ENCODE peak calls at places on chromosomes 11 and 22, in nine cellular contexts. One of them, this sample, is unnamed.

GRCh38 chr11:64916040-64916847 is 765 bp downstream of the ATG2A start:
- DNase-seq in iris pigment epithelial cell: peak; percentile 50
- DNase-seq in lung: peak; percentile 60
- DNase-seq in heart left ventricle: peak; percentile 69
- DNase-seq in brain microvascular endothelial cell: no peak
- DNase-seq in Right ventricle myocardium superior: no peak
- DNase-seq in stimulated activated CD4-positive, alpha-beta T cell treated with anti-CD3 and anti-CD28 coated beads, Interleukin-15, amount 100 ng/mL, for 24 hours: peak; percentile 27
- DNase-seq in aorta: peak; percentile 71
- DNase-seq in WTC11: no peak
- DNase-seq in this sample: peak; percentile 89

GRCh38 chr11:4626207-4627105 is 10.8 kb upstream of the OR51D1 start:
- DNase-seq in iris pigment epithelial cell: peak; percentile 77
- DNase-seq in lung: peak; percentile 46
- DNase-seq in heart left ventricle: no peak
- DNase-seq in brain microvascular endothelial cell: peak; percentile 81
- DNase-seq in Right ventricle myocardium superior: no peak
- DNase-seq in stimulated activated CD4-positive, alpha-beta T cell treated with anti-CD3 and anti-CD28 coated beads, Interleukin-15, amount 100 ng/mL, for 24 hours: peak; percentile 67
- DNase-seq in aorta: no peak
- DNase-seq in WTC11: peak; percentile 82
- DNase-seq in this sample: no peak

GRCh38 chr11:43197357-43197756 is 114.4 kb upstream of the API5 start:
- DNase-seq in iris pigment epithelial cell: no peak
- DNase-seq in lung: no peak
- DNase-seq in heart left ventricle: no peak
- DNase-seq in brain microvascular endothelial cell: no peak
- DNase-seq in Right ventricle myocardium superior: no peak
- DNase-seq in stimulated activated CD4-positive, alpha-beta T cell treated with anti-CD3 and anti-CD28 coated beads, Interleukin-15, amount 100 ng/mL, for 24 hours: no peak
- DNase-seq in aorta: no peak
- DNase-seq in WTC11: no peak
- DNase-seq in this sample: no peak

GRCh38 chr11:109132539-109132938 is 289.5 kb upstream of the C11orf87 start:
- DNase-seq in iris pigment epithelial cell: no peak
- DNase-seq in lung: no peak
- DNase-seq in heart left ventricle: no peak
- DNase-seq in brain microvascular endothelial cell: no peak
- DNase-seq in Right ventricle myocardium superior: no peak
- DNase-seq in stimulated activated CD4-positive, alpha-beta T cell treated with anti-CD3 and anti-CD28 coated beads, Interleukin-15, amount 100 ng/mL, for 24 hours: no peak
- DNase-seq in aorta: no peak
- DNase-seq in WTC11: no peak
- DNase-seq in this sample: no peak

GRCh38 chr11:43360361-43361032 is 1.8 kb downstream of the TTC17 start:
- DNase-seq in iris pigment epithelial cell: peak; percentile 48
- DNase-seq in lung: no peak
- DNase-seq in heart left ventricle: no peak
- DNase-seq in brain microvascular endothelial cell: no peak
- DNase-seq in Right ventricle myocardium superior: no peak
- DNase-seq in stimulated activated CD4-positive, alpha-beta T cell treated with anti-CD3 and anti-CD28 coated beads, Interleukin-15, amount 100 ng/mL, for 24 hours: no peak
- DNase-seq in aorta: no peak
- DNase-seq in WTC11: no peak
- DNase-seq in this sample: no peak

GRCh38 chr22:40757071-40757470 is 62.1 kb downstream of the SLC25A17 start:
- DNase-seq in iris pigment epithelial cell: peak; percentile 74
- DNase-seq in lung: no peak
- DNase-seq in heart left ventricle: no peak
- DNase-seq in brain microvascular endothelial cell: peak; percentile 28
- DNase-seq in Right ventricle myocardium superior: no peak
- DNase-seq in stimulated activated CD4-positive, alpha-beta T cell treated with anti-CD3 and anti-CD28 coated beads, Interleukin-15, amount 100 ng/mL, for 24 hours: no peak
- DNase-seq in aorta: no peak
- DNase-seq in WTC11: no peak
- DNase-seq in this sample: no peak

GRCh38 chr11:112958670-112959069 is 2.5 kb upstream of the NCAM1 start:
- DNase-seq in iris pigment epithelial cell: peak; percentile 66
- DNase-seq in lung: no peak
- DNase-seq in heart left ventricle: no peak
- DNase-seq in brain microvascular endothelial cell: no peak
- DNase-seq in Right ventricle myocardium superior: no peak
- DNase-seq in stimulated activated CD4-positive, alpha-beta T cell treated with anti-CD3 and anti-CD28 coated beads, Interleukin-15, amount 100 ng/mL, for 24 hours: no peak
- DNase-seq in aorta: no peak
- DNase-seq in WTC11: no peak
- DNase-seq in this sample: no peak

GRCh38 chr11:19673924-19674390 is 38.7 kb upstream of the NAV2 start:
- DNase-seq in iris pigment epithelial cell: no peak
- DNase-seq in lung: peak; percentile 76
- DNase-seq in heart left ventricle: peak; percentile 78
- DNase-seq in brain microvascular endothelial cell: no peak
- DNase-seq in Right ventricle myocardium superior: peak; percentile 92
- DNase-seq in stimulated activated CD4-positive, alpha-beta T cell treated with anti-CD3 and anti-CD28 coated beads, Interleukin-15, amount 100 ng/mL, for 24 hours: no peak
- DNase-seq in aorta: peak; percentile 89
- DNase-seq in WTC11: no peak
- DNase-seq in this sample: no peak

GRCh38 chr11:132972565-132972964 is 559.7 kb downstream of the OPCML start:
- DNase-seq in iris pigment epithelial cell: no peak
- DNase-seq in lung: no peak
- DNase-seq in heart left ventricle: no peak
- DNase-seq in brain microvascular endothelial cell: no peak
- DNase-seq in Right ventricle myocardium superior: no peak
- DNase-seq in stimulated activated CD4-positive, alpha-beta T cell treated with anti-CD3 and anti-CD28 coated beads, Interleukin-15, amount 100 ng/mL, for 24 hours: no peak
- DNase-seq in aorta: no peak
- DNase-seq in WTC11: no peak
- DNase-seq in this sample: no peak

GRCh38 chr11:12111482-12112149 is 1.2 kb downstream of the MICAL2 start:
- DNase-seq in iris pigment epithelial cell: no peak
- DNase-seq in lung: no peak
- DNase-seq in heart left ventricle: no peak
- DNase-seq in brain microvascular endothelial cell: no peak
- DNase-seq in Right ventricle myocardium superior: no peak
- DNase-seq in stimulated activated CD4-positive, alpha-beta T cell treated with anti-CD3 and anti-CD28 coated beads, Interleukin-15, amount 100 ng/mL, for 24 hours: no peak
- DNase-seq in aorta: peak; percentile 65
- DNase-seq in WTC11: no peak
- DNase-seq in this sample: no peak

GRCh38 chr11:123590296-123590912 is 64.0 kb downstream of the SCN3B start:
- DNase-seq in iris pigment epithelial cell: peak; percentile 23
- DNase-seq in lung: no peak
- DNase-seq in heart left ventricle: no peak
- DNase-seq in brain microvascular endothelial cell: peak; percentile 20
- DNase-seq in Right ventricle myocardium superior: no peak
- DNase-seq in stimulated activated CD4-positive, alpha-beta T cell treated with anti-CD3 and anti-CD28 coated beads, Interleukin-15, amount 100 ng/mL, for 24 hours: no peak
- DNase-seq in aorta: no peak
- DNase-seq in WTC11: no peak
- DNase-seq in this sample: no peak

GRCh38 chr11:1235615-1236315 is 12.9 kb downstream of the MUC5B start:
- DNase-seq in iris pigment epithelial cell: no peak
- DNase-seq in lung: no peak
- DNase-seq in heart left ventricle: peak; percentile 43
- DNase-seq in brain microvascular endothelial cell: no peak
- DNase-seq in Right ventricle myocardium superior: peak; percentile 23
- DNase-seq in stimulated activated CD4-positive, alpha-beta T cell treated with anti-CD3 and anti-CD28 coated beads, Interleukin-15, amount 100 ng/mL, for 24 hours: no peak
- DNase-seq in aorta: no peak
- DNase-seq in WTC11: no peak
- DNase-seq in this sample: peak; percentile 70

GRCh38 chr22:29641052-29641780 is 37.8 kb downstream of the NF2 start:
- DNase-seq in iris pigment epithelial cell: peak; percentile 50
- DNase-seq in lung: no peak
- DNase-seq in heart left ventricle: no peak
- DNase-seq in brain microvascular endothelial cell: no peak
- DNase-seq in Right ventricle myocardium superior: no peak
- DNase-seq in stimulated activated CD4-positive, alpha-beta T cell treated with anti-CD3 and anti-CD28 coated beads, Interleukin-15, amount 100 ng/mL, for 24 hours: no peak
- DNase-seq in aorta: no peak
- DNase-seq in WTC11: no peak
- DNase-seq in this sample: no peak

GRCh38 chr11:128796275-128796674 is 70.8 kb downstream of the KCNJ1 start:
- DNase-seq in iris pigment epithelial cell: peak; percentile 79
- DNase-seq in lung: no peak
- DNase-seq in heart left ventricle: no peak
- DNase-seq in brain microvascular endothelial cell: peak; percentile 69
- DNase-seq in Right ventricle myocardium superior: no peak
- DNase-seq in stimulated activated CD4-positive, alpha-beta T cell treated with anti-CD3 and anti-CD28 coated beads, Interleukin-15, amount 100 ng/mL, for 24 hours: no peak
- DNase-seq in aorta: no peak
- DNase-seq in WTC11: no peak
- DNase-seq in this sample: no peak

GRCh38 chr11:62687508-62688396 is 1.6 kb downstream of the LRRN4CL start:
- DNase-seq in iris pigment epithelial cell: no peak
- DNase-seq in lung: no peak
- DNase-seq in heart left ventricle: peak; percentile 67
- DNase-seq in brain microvascular endothelial cell: no peak
- DNase-seq in Right ventricle myocardium superior: peak; percentile 51
- DNase-seq in stimulated activated CD4-positive, alpha-beta T cell treated with anti-CD3 and anti-CD28 coated beads, Interleukin-15, amount 100 ng/mL, for 24 hours: no peak
- DNase-seq in aorta: no peak
- DNase-seq in WTC11: peak; percentile 41
- DNase-seq in this sample: no peak

GRCh38 chr11:80280737-80281136 is 839.9 kb upstream of the TENM4 start:
- DNase-seq in iris pigment epithelial cell: no peak
- DNase-seq in lung: no peak
- DNase-seq in heart left ventricle: no peak
- DNase-seq in brain microvascular endothelial cell: no peak
- DNase-seq in Right ventricle myocardium superior: peak; percentile 33
- DNase-seq in stimulated activated CD4-positive, alpha-beta T cell treated with anti-CD3 and anti-CD28 coated beads, Interleukin-15, amount 100 ng/mL, for 24 hours: no peak
- DNase-seq in aorta: no peak
- DNase-seq in WTC11: no peak
- DNase-seq in this sample: no peak

GRCh38 chr11:1928891-1929541 is 9.5 kb downstream of the TNNT3 start:
- DNase-seq in iris pigment epithelial cell: no peak
- DNase-seq in lung: no peak
- DNase-seq in heart left ventricle: no peak
- DNase-seq in brain microvascular endothelial cell: no peak
- DNase-seq in Right ventricle myocardium superior: peak; percentile 33
- DNase-seq in stimulated activated CD4-positive, alpha-beta T cell treated with anti-CD3 and anti-CD28 coated beads, Interleukin-15, amount 100 ng/mL, for 24 hours: no peak
- DNase-seq in aorta: peak; percentile 47
- DNase-seq in WTC11: no peak
- DNase-seq in this sample: no peak

GRCh38 chr11:695606-696381 is at the start of gene TMEM80:
- DNase-seq in iris pigment epithelial cell: peak; percentile 96
- DNase-seq in lung: peak; percentile 99
- DNase-seq in heart left ventricle: peak; percentile 100
- DNase-seq in brain microvascular endothelial cell: peak; percentile 96
- DNase-seq in Right ventricle myocardium superior: peak; percentile 100
- DNase-seq in stimulated activated CD4-positive, alpha-beta T cell treated with anti-CD3 and anti-CD28 coated beads, Interleukin-15, amount 100 ng/mL, for 24 hours: peak; percentile 99
- DNase-seq in aorta: peak; percentile 100
- DNase-seq in WTC11: peak; percentile 100
- DNase-seq in this sample: peak; percentile 100

GRCh38 chr11:44885065-44885777 is 65.5 kb downstream of the TP53I11 start:
- DNase-seq in iris pigment epithelial cell: no peak
- DNase-seq in lung: no peak
- DNase-seq in heart left ventricle: no peak
- DNase-seq in brain microvascular endothelial cell: no peak
- DNase-seq in Right ventricle myocardium superior: no peak
- DNase-seq in stimulated activated CD4-positive, alpha-beta T cell treated with anti-CD3 and anti-CD28 coated beads, Interleukin-15, amount 100 ng/mL, for 24 hours: no peak
- DNase-seq in aorta: no peak
- DNase-seq in WTC11: no peak
- DNase-seq in this sample: no peak

GRCh38 chr22:26949193-26949592 is 291.8 kb downstream of the MIAT start:
- DNase-seq in iris pigment epithelial cell: peak; percentile 9
- DNase-seq in lung: no peak
- DNase-seq in heart left ventricle: no peak
- DNase-seq in brain microvascular endothelial cell: peak; percentile 1
- DNase-seq in Right ventricle myocardium superior: no peak
- DNase-seq in stimulated activated CD4-positive, alpha-beta T cell treated with anti-CD3 and anti-CD28 coated beads, Interleukin-15, amount 100 ng/mL, for 24 hours: no peak
- DNase-seq in aorta: no peak
- DNase-seq in WTC11: peak; percentile 57
- DNase-seq in this sample: no peak

GRCh38 chr11:86041975-86042378 is 26.9 kb downstream of the PICALM start:
- DNase-seq in iris pigment epithelial cell: peak; percentile 91
- DNase-seq in lung: peak; percentile 74
- DNase-seq in heart left ventricle: no peak
- DNase-seq in brain microvascular endothelial cell: peak; percentile 91
- DNase-seq in Right ventricle myocardium superior: no peak
- DNase-seq in stimulated activated CD4-positive, alpha-beta T cell treated with anti-CD3 and anti-CD28 coated beads, Interleukin-15, amount 100 ng/mL, for 24 hours: peak; percentile 57
- DNase-seq in aorta: no peak
- DNase-seq in WTC11: peak; percentile 63
- DNase-seq in this sample: no peak

GRCh38 chr11:68008381-68009337 is 1.5 kb upstream of the ALDH3B1 start:
- DNase-seq in iris pigment epithelial cell: no peak
- DNase-seq in lung: peak; percentile 69
- DNase-seq in heart left ventricle: peak; percentile 63
- DNase-seq in brain microvascular endothelial cell: no peak
- DNase-seq in Right ventricle myocardium superior: peak; percentile 64
- DNase-seq in stimulated activated CD4-positive, alpha-beta T cell treated with anti-CD3 and anti-CD28 coated beads, Interleukin-15, amount 100 ng/mL, for 24 hours: no peak
- DNase-seq in aorta: peak; percentile 65
- DNase-seq in WTC11: no peak
- DNase-seq in this sample: peak; percentile 89

GRCh38 chr22:39808087-39808486 is 85.5 kb downstream of the ENTHD1 start:
- DNase-seq in iris pigment epithelial cell: peak; percentile 12
- DNase-seq in lung: no peak
- DNase-seq in heart left ventricle: no peak
- DNase-seq in brain microvascular endothelial cell: no peak
- DNase-seq in Right ventricle myocardium superior: no peak
- DNase-seq in stimulated activated CD4-positive, alpha-beta T cell treated with anti-CD3 and anti-CD28 coated beads, Interleukin-15, amount 100 ng/mL, for 24 hours: peak; percentile 53
- DNase-seq in aorta: no peak
- DNase-seq in WTC11: peak; percentile 78
- DNase-seq in this sample: no peak

GRCh38 chr22:49936973-49937757 is 18.7 kb downstream of the CRELD2 start:
- DNase-seq in iris pigment epithelial cell: no peak
- DNase-seq in lung: no peak
- DNase-seq in heart left ventricle: no peak
- DNase-seq in brain microvascular endothelial cell: no peak
- DNase-seq in Right ventricle myocardium superior: peak; percentile 73
- DNase-seq in stimulated activated CD4-positive, alpha-beta T cell treated with anti-CD3 and anti-CD28 coated beads, Interleukin-15, amount 100 ng/mL, for 24 hours: no peak
- DNase-seq in aorta: no peak
- DNase-seq in WTC11: no peak
- DNase-seq in this sample: no peak

GRCh38 chr11:128852327-128853023 is 14.6 kb downstream of the KCNJ1 start:
- DNase-seq in iris pigment epithelial cell: no peak
- DNase-seq in lung: no peak
- DNase-seq in heart left ventricle: no peak
- DNase-seq in brain microvascular endothelial cell: no peak
- DNase-seq in Right ventricle myocardium superior: peak; percentile 50
- DNase-seq in stimulated activated CD4-positive, alpha-beta T cell treated with anti-CD3 and anti-CD28 coated beads, Interleukin-15, amount 100 ng/mL, for 24 hours: no peak
- DNase-seq in aorta: no peak
- DNase-seq in WTC11: no peak
- DNase-seq in this sample: no peak

GRCh38 chr11:92057849-92058442 is 166.7 kb upstream of the FAT3 start:
- DNase-seq in iris pigment epithelial cell: no peak
- DNase-seq in lung: no peak
- DNase-seq in heart left ventricle: no peak
- DNase-seq in brain microvascular endothelial cell: no peak
- DNase-seq in Right ventricle myocardium superior: no peak
- DNase-seq in stimulated activated CD4-positive, alpha-beta T cell treated with anti-CD3 and anti-CD28 coated beads, Interleukin-15, amount 100 ng/mL, for 24 hours: no peak
- DNase-seq in aorta: no peak
- DNase-seq in WTC11: no peak
- DNase-seq in this sample: no peak

GRCh38 chr11:44342616-44343015 is 32.7 kb upstream of the ALX4 start:
- DNase-seq in iris pigment epithelial cell: no peak
- DNase-seq in lung: no peak
- DNase-seq in heart left ventricle: no peak
- DNase-seq in brain microvascular endothelial cell: no peak
- DNase-seq in Right ventricle myocardium superior: no peak
- DNase-seq in stimulated activated CD4-positive, alpha-beta T cell treated with anti-CD3 and anti-CD28 coated beads, Interleukin-15, amount 100 ng/mL, for 24 hours: no peak
- DNase-seq in aorta: no peak
- DNase-seq in WTC11: no peak
- DNase-seq in this sample: no peak

GRCh38 chr11:23997356-23997755 is 499.5 kb upstream of the LUZP2 start:
- DNase-seq in iris pigment epithelial cell: no peak
- DNase-seq in lung: no peak
- DNase-seq in heart left ventricle: no peak
- DNase-seq in brain microvascular endothelial cell: no peak
- DNase-seq in Right ventricle myocardium superior: no peak
- DNase-seq in stimulated activated CD4-positive, alpha-beta T cell treated with anti-CD3 and anti-CD28 coated beads, Interleukin-15, amount 100 ng/mL, for 24 hours: no peak
- DNase-seq in aorta: no peak
- DNase-seq in WTC11: no peak
- DNase-seq in this sample: no peak

GRCh38 chr11:32829157-32829679 is 509 bp upstream of the PRRG4 start:
- DNase-seq in iris pigment epithelial cell: peak; percentile 6
- DNase-seq in lung: no peak
- DNase-seq in heart left ventricle: no peak
- DNase-seq in brain microvascular endothelial cell: peak; percentile 5
- DNase-seq in Right ventricle myocardium superior: no peak
- DNase-seq in stimulated activated CD4-positive, alpha-beta T cell treated with anti-CD3 and anti-CD28 coated beads, Interleukin-15, amount 100 ng/mL, for 24 hours: no peak
- DNase-seq in aorta: no peak
- DNase-seq in WTC11: no peak
- DNase-seq in this sample: no peak

GRCh38 chr22:49368976-49369725 is 458.5 kb downstream of the BRD1 start:
- DNase-seq in iris pigment epithelial cell: no peak
- DNase-seq in lung: peak; percentile 26
- DNase-seq in heart left ventricle: no peak
- DNase-seq in brain microvascular endothelial cell: no peak
- DNase-seq in Right ventricle myocardium superior: no peak
- DNase-seq in stimulated activated CD4-positive, alpha-beta T cell treated with anti-CD3 and anti-CD28 coated beads, Interleukin-15, amount 100 ng/mL, for 24 hours: no peak
- DNase-seq in aorta: no peak
- DNase-seq in WTC11: peak; percentile 11
- DNase-seq in this sample: peak; percentile 84

GRCh38 chr11:78331711-78332110 is 85.9 kb downstream of the GAB2 start:
- DNase-seq in iris pigment epithelial cell: no peak
- DNase-seq in lung: no peak
- DNase-seq in heart left ventricle: no peak
- DNase-seq in brain microvascular endothelial cell: no peak
- DNase-seq in Right ventricle myocardium superior: no peak
- DNase-seq in stimulated activated CD4-positive, alpha-beta T cell treated with anti-CD3 and anti-CD28 coated beads, Interleukin-15, amount 100 ng/mL, for 24 hours: no peak
- DNase-seq in aorta: no peak
- DNase-seq in WTC11: no peak
- DNase-seq in this sample: no peak

This sample was measured in spleen.